ENCODE peak calls at places on chromosomes 6 and 20, in five cellular contexts. G is T-cell; S is WTC11; I is NCI-H1417; R is activated CD4-positive, alpha-beta T cell treated with anti-CD3 and anti-CD28 coated beads, Interleukin-2, amount 50 U/mL, for 1 hour. O is an unnamed sample.

GRCh38 chr6:34176261-34177031 is 30.6 kb upstream of the GRM4 start:
- DNase-seq in G (no peak), I (no peak), R (no peak), S (no peak), O (no peak)

GRCh38 chr6:33088931-33089640 is 13.3 kb downstream of the HLA-DPB1 start:
- DNase-seq in I (no peak), G (no peak), R (no peak), S (no peak), O (no peak)

GRCh38 chr20:36875702-36876472 is at the start of gene TLDC2:
- DNase-seq in G (no peak), S (no peak), R (no peak), I (no peak), O (no peak)

GRCh38 chr6:119333707-119334295 is 15.8 kb downstream of the MAN1A1 start:
- DNase-seq in R (no peak), I (no peak), G (no peak), S (no peak), O (no peak)

GRCh38 chr20:46010491-46011405 is 2.0 kb downstream of the MMP9 start:
- DNase-seq in S (no peak), I (no peak), R (peak; percentile 55), G (peak; percentile 27), O (peak; percentile 65)

GRCh38 chr20:43191946-43192847 is 2.5 kb upstream of the PTPRT start:
- DNase-seq in G (no peak), I (peak; percentile 39), R (no peak), S (peak; percentile 80), O (no peak)

GRCh38 chr6:15879372-15880261 is 216.8 kb upstream of the DTNBP1 start:
- DNase-seq in I (peak; percentile 27), R (peak; percentile 28), G (peak; percentile 52), S (no peak), O (peak; percentile 40)

GRCh38 chr20:38395165-38395564 is 40.0 kb downstream of the SNHG17 start:
- DNase-seq in G (no peak), S (no peak), R (no peak), I (no peak), O (no peak)

GRCh38 chr6:157514659-157515496 is 133.9 kb downstream of the ZDHHC14 start:
- DNase-seq in R (no peak), G (no peak), S (no peak), I (no peak), O (no peak)

O was measured in immature natural killer cell.